ENCODE peak calls at places on chromosomes 1 and 21, in nine cellular contexts. B is transverse colon, H is sigmoid colon, E is IMR-90, U is stomach, L is prostate gland, W is A549, M is body of pancreas, D is endothelial cell of umbilical vein. I is an unnamed sample.

GRCh38 chr1:8116892-8117262 is 90.8 kb upstream of the ERRFI1 start:
- DNase-seq in L (no peak), E (peak; percentile 93), M (peak; percentile 51), U (peak; percentile 56), W (peak; percentile 65), D (peak; percentile 82), H (peak; percentile 92), B (peak; percentile 39), I (peak; percentile 77)

GRCh38 chr1:1196431-1197187 is 9.8 kb downstream of the TNFRSF18 start:
- DNase-seq in E (no peak), H (no peak), W (no peak), L (no peak), B (no peak), U (no peak), D (no peak), M (no peak), I (no peak)

GRCh38 chr21:35737899-35738341 is 322.4 kb downstream of the SETD4 start:
- DNase-seq in U (no peak), D (no peak), E (no peak), W (no peak), M (no peak), L (no peak), B (no peak), H (peak; percentile 63), I (peak; percentile 29)

GRCh38 chr1:33300673-33301072 is 20.2 kb downstream of the A3GALT2 start:
- DNase-seq in B (peak; percentile 48), W (no peak), M (peak; percentile 59), E (peak; percentile 86), H (peak; percentile 95), U (peak; percentile 73), L (peak; percentile 44), D (no peak), I (peak; percentile 90)

GRCh38 chr1:18581420-18581880 is 49.2 kb upstream of the PAX7 start:
- DNase-seq in W (peak; percentile 37), B (peak; percentile 15), L (peak; percentile 14), E (no peak), D (peak; percentile 8), M (peak; percentile 45), H (no peak), U (peak; percentile 50), I (peak; percentile 31)

GRCh38 chr21:18369115-18369514 is 34.5 kb downstream of the TMPRSS15 start:
- DNase-seq in W (peak; percentile 6), U (no peak), B (no peak), L (no peak), M (no peak), D (peak; percentile 1), E (no peak), H (no peak), I (no peak)

GRCh38 chr1:183121609-183122008 is 64.5 kb upstream of the LAMC2 start:
- DNase-seq in H (no peak), D (no peak), L (no peak), E (no peak), W (no peak), B (no peak), M (no peak), U (no peak), I (no peak)

GRCh38 chr1:239676522-239677273 is 290.3 kb downstream of the CHRM3 start:
- DNase-seq in M (no peak), E (no peak), D (no peak), U (no peak), B (no peak), H (no peak), L (no peak), W (no peak), I (no peak)

GRCh38 chr1:182614796-182615451 is 10.7 kb upstream of the RGS16 start:
- DNase-seq in M (peak; percentile 63), H (peak; percentile 91), W (peak; percentile 42), E (peak; percentile 79), D (peak; percentile 55), U (peak; percentile 76), B (peak; percentile 72), L (peak; percentile 52), I (peak; percentile 93)

GRCh38 chr1:29237906-29238600 is 1.7 kb downstream of the PTPRU start:
- DNase-seq in D (peak; percentile 5), W (peak; percentile 12), U (peak; percentile 44), B (peak; percentile 30), L (peak; percentile 54), H (peak; percentile 81), E (no peak), M (peak; percentile 62), I (peak; percentile 39)

GRCh38 chr1:72636636-72637035 is 354.3 kb upstream of the NEGR1 start:
- DNase-seq in M (no peak), H (no peak), D (peak; percentile 80), E (no peak), L (no peak), U (no peak), B (no peak), W (no peak), I (no peak)

DNA sequence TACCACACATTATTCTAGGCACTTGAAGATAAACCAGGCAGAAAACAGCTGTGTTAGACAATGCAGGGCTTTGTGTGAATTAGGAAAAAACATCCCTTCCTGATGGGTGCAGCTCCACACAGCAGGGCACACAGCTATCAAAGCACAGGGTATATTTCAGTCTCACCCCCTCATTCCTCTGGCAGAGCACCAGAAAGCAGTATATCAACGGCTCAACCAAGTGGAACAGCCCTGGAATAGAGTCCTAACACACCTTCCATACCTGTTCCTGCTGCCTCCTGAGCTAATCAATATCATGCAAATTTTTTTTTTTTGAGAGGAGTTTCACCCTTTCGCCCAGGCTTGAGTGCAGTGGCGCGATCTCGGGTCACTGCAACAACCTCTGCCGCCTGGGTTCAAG is 32.1 kb downstream of the LYST start:
- DNase-seq in W (no peak), L (no peak), B (no peak), M (no peak), D (no peak), H (no peak), U (no peak), E (no peak), I (peak; percentile 55)
- H3K4me1 ChIP-seq in W (no peaks in the 10 kb centered on the region), L (no peaks in the 10 kb centered on the region), B (peaks cover 14% of the 10 kb centered on the region), M (peaks cover 13% of the 10 kb centered on the region), D (no peaks in the 10 kb centered on the region), H (peaks cover 8% of the 10 kb centered on the region), U (peaks cover 31% of the 10 kb centered on the region), E (peaks cover 2% of the 10 kb centered on the region), I (peaks cover 29% of the 10 kb centered on the region)

GRCh38 chr1:212410231-212410825 is 4.4 kb downstream of the PACC1 start:
- DNase-seq in B (no peak), L (no peak), U (no peak), M (no peak), E (no peak), W (no peak), D (no peak), H (no peak), I (no peak)

GRCh38 chr1:212412374-212412773 is 2.3 kb downstream of the PACC1 start:
- DNase-seq in W (no peak), E (no peak), L (no peak), M (no peak), D (no peak), U (no peak), B (no peak), H (no peak), I (no peak)

GRCh38 chr1:212413902-212414327 is 771 bp downstream of the PACC1 start:
- DNase-seq in L (no peak), M (no peak), E (peak; percentile 14), H (no peak), D (no peak), B (no peak), W (no peak), U (no peak), I (no peak)

GRCh38 chr1:212414328-212415106 is at the start of gene PACC1:
- DNase-seq in M (peak; percentile 94), D (peak; percentile 92), H (peak; percentile 94), B (peak; percentile 92), L (peak; percentile 84), E (peak; percentile 80), W (peak; percentile 88), U (peak; percentile 90), I (peak; percentile 88)

DNA sequence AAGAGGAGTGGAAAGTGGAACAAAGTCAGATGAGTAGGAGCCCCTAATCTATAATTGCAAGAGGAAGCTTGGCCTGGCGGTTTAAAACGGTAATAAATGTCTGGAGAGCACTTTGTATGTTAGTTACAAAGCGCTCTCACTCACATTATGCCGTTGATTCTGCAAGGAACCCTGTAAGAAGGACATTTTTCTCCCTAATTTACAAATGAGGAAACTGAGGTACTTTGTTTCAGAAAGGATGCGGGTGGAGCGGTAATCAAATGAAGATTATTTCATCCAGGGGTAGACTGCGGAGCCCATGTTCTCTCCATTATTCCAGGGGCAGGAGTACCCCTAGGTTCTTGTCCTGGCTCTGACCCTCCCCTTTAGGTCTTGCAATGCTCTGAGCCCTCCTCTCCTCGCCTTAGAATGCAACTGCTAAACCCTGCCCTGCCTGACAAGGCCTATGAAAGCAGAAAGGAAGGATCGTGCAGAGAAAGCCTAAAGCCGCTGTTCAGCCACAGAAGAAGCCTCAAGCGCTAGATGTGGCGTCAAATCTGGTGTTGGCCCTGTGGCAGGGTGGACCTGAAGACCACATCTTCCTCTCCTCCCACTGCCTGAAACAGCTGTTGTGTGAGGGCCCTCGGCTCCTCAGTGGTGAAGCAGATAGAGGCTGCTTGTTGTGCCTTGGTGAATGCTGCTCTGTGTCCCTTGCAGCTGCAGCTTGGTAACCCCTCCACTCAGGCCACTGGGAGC is 588 bp upstream of the PACC1 start:
- DNase-seq in M (no peak), B (no peak), H (no peak), U (no peak), W (no peak), L (no peak), D (no peak), E (no peak), I (no peak)
- TF ChIP-seq POLR2A in M (no peak), B (no peak), H (no peak), U (no peak), W (no peak), L (no peak), D (no peak), E (no peak), I (no peak)

GRCh38 chr1:202105571-202106339 is 17.0 kb upstream of the GPR37L1 start:
- DNase-seq in D (no peak), W (peak; percentile 93), U (peak; percentile 83), B (peak; percentile 93), M (peak; percentile 65), E (peak; percentile 59), H (no peak), L (no peak), I (peak; percentile 61)

GRCh38 chr1:202110977-202111376 is 11.7 kb upstream of the GPR37L1 start:
- DNase-seq in E (no peak), U (no peak), D (no peak), B (no peak), M (no peak), H (no peak), W (no peak), L (no peak), I (no peak)

GRCh38 chr1:202106340-202107284 is 16.1 kb upstream of the GPR37L1 start:
- DNase-seq in B (peak; percentile 91), D (no peak), E (no peak), L (no peak), H (no peak), W (peak; percentile 78), U (peak; percentile 88), M (peak; percentile 87), I (peak; percentile 58)

GRCh38 chr1:202107321-202107761 is 15.4 kb upstream of the GPR37L1 start:
- DNase-seq in L (peak; percentile 82), W (peak; percentile 55), B (peak; percentile 79), M (peak; percentile 97), U (peak; percentile 95), H (no peak), E (no peak), D (no peak), I (peak; percentile 98)

GRCh38 chr1:202107801-202108731 is 14.7 kb upstream of the GPR37L1 start:
- DNase-seq in D (no peak), B (peak; percentile 87), H (no peak), W (peak; percentile 69), U (peak; percentile 87), L (no peak), M (peak; percentile 97), E (no peak), I (no peak)
- H3K4me3 ChIP-seq in D (no peak overlapping the region), B (no peak overlapping the region), H (no peak overlapping the region), W (no peak overlapping the region), U (no peak overlapping the region), L (no peak overlapping the region), M (no peak overlapping the region), E (no peak overlapping the region), I (no peak overlapping the region)

GRCh38 chr1:11701551-11701961 is 10.0 kb downstream of the DRAXIN start:
- DNase-seq in E (no peak), U (no peak), L (peak; percentile 10), W (no peak), M (no peak), B (no peak), H (no peak), D (no peak), I (peak; percentile 2)
- H3K4me1 ChIP-seq in E (no peaks in the 10 kb centered on the region), U (peaks cover 11% of the 10 kb centered on the region), L (no peaks in the 10 kb centered on the region), W (no peaks in the 10 kb centered on the region), M (no peaks in the 10 kb centered on the region), B (no peaks in the 10 kb centered on the region), H (peaks cover 11% of the 10 kb centered on the region), D (no peaks in the 10 kb centered on the region), I (no peaks in the 10 kb centered on the region)